ENCODE peak calls at places on chromosomes 11 and 22, in ten cellular contexts. M is AG04450; Z is RWPE1; U is GM12865; Y is stomach; V is ovary; T is NB4; N is CD4-positive, alpha-beta T cell; X is sigmoid colon; Q is cardiac fibroblast. L is an unnamed sample.

GRCh38 chr11:45333506-45333971 is 47.4 kb upstream of the SYT13 start:
- DNase-seq in M (no peak), Z (peak; percentile 34), U (peak; percentile 19), Y (peak; percentile 37), V (peak; percentile 72), T (peak; percentile 37), N (no peak), X (peak; percentile 85), Q (peak; percentile 86), L (no peak)

GRCh38 chr22:20793386-20794131 is 19.6 kb downstream of the SERPIND1 start:
- DNase-seq in M (no peak), Z (no peak), U (no peak), Y (no peak), V (no peak), T (no peak), N (no peak), X (no peak), Q (no peak), L (no peak)

GRCh38 chr22:23779083-23779482 is 6.4 kb downstream of the MMP11 start:
- DNase-seq in M (no peak), Z (no peak), U (no peak), Y (no peak), V (no peak), T (no peak), N (no peak), X (no peak), Q (no peak), L (no peak)

GRCh38 chr11:58394195-58394594 is 12.5 kb downstream of the OR5B3 start:
- DNase-seq in M (peak; percentile 53), Z (peak; percentile 63), U (no peak), Y (no peak), V (no peak), T (no peak), N (no peak), X (no peak), Q (peak; percentile 58), L (no peak)

GRCh38 chr11:34926101-34926830 is 9.8 kb downstream of the PDHX start:
- DNase-seq in M (no peak), Z (peak; percentile 6), U (peak; percentile 53), Y (no peak), V (no peak), T (peak; percentile 60), N (no peak), X (no peak), Q (peak; percentile 74), L (no peak)

GRCh38 chr11:118128310-118128709 is 24.3 kb downstream of the SCN4B start:
- DNase-seq in M (no peak), Z (no peak), U (no peak), Y (no peak), V (no peak), T (no peak), N (no peak), X (no peak), Q (no peak), L (no peak)

GRCh38 chr22:30843245-30843644 is 125.3 kb downstream of the MORC2 start:
- DNase-seq in M (no peak), Z (no peak), U (no peak), Y (peak; percentile 8), V (no peak), T (no peak), N (no peak), X (no peak), Q (no peak), L (no peak)

GRCh38 chr11:113839842-113840241 is 35.5 kb downstream of the USP28 start:
- DNase-seq in M (no peak), Z (no peak), U (peak; percentile 79), Y (no peak), V (no peak), T (no peak), N (no peak), X (no peak), Q (no peak), L (no peak)

GRCh38 chr11:94873910-94874575 is 99.3 kb downstream of the CWC15 start:
- DNase-seq in M (no peak), Z (no peak), U (no peak), Y (no peak), V (no peak), T (no peak), N (no peak), X (no peak), Q (peak; percentile 43), L (no peak)

GRCh38 chr22:45577746-45578523 is 75.3 kb downstream of the FBLN1 start:
- DNase-seq in M (peak; percentile 41), Z (peak; percentile 49), U (peak; percentile 80), Y (peak; percentile 84), V (peak; percentile 80), T (peak; percentile 96), N (peak; percentile 67), X (peak; percentile 89), Q (peak; percentile 83), L (peak; percentile 92)

GRCh38 chr11:36222755-36223635 is 66.2 kb downstream of the COMMD9 start:
- DNase-seq in M (no peak), Z (no peak), U (no peak), Y (no peak), V (no peak), T (no peak), N (no peak), X (no peak), Q (peak; percentile 20), L (no peak)

GRCh38 chr22:42358643-42359558 is 73.3 kb downstream of the NFAM1 start:
- DNase-seq in M (no peak), Z (no peak), U (no peak), Y (no peak), V (no peak), T (no peak), N (no peak), X (no peak), Q (no peak), L (no peak)

GRCh38 chr11:23765862-23766261 is 731.0 kb upstream of the LUZP2 start:
- DNase-seq in M (no peak), Z (no peak), U (no peak), Y (no peak), V (no peak), T (no peak), N (no peak), X (no peak), Q (peak; percentile 5), L (no peak)

GRCh38 chr11:119691701-119692546 is 37.1 kb downstream of the NECTIN1 start:
- DNase-seq in M (no peak), Z (peak; percentile 93), U (no peak), Y (no peak), V (no peak), T (no peak), N (no peak), X (no peak), Q (no peak), L (no peak)

GRCh38 chr11:119693253-119693815 is 35.7 kb downstream of the NECTIN1 start:
- DNase-seq in M (no peak), Z (no peak), U (no peak), Y (no peak), V (no peak), T (no peak), N (no peak), X (no peak), Q (no peak), L (no peak)

GRCh38 chr11:119692547-119692834 is 36.5 kb downstream of the NECTIN1 start:
- DNase-seq in M (no peak), Z (no peak), U (no peak), Y (no peak), V (no peak), T (no peak), N (no peak), X (no peak), Q (no peak), L (no peak)

GRCh38 chr11:119689318-119689717 is 39.7 kb downstream of the NECTIN1 start:
- DNase-seq in M (no peak), Z (no peak), U (no peak), Y (no peak), V (no peak), T (no peak), N (no peak), X (no peak), Q (no peak), L (no peak)

GRCh38 chr11:119691020-119691666 is 37.9 kb downstream of the NECTIN1 start:
- DNase-seq in M (no peak), Z (no peak), U (peak; percentile 39), Y (no peak), V (no peak), T (peak; percentile 90), N (no peak), X (no peak), Q (no peak), L (no peak)
- TF ChIP-seq CTCF in M (peak; percentile 15), Z (no peak), U (peak; percentile 24), Y (no peak), V (no peak), T (peak; percentile 51), N (no peak), X (no peak), Q (no peak), L (no peak)

DNA sequence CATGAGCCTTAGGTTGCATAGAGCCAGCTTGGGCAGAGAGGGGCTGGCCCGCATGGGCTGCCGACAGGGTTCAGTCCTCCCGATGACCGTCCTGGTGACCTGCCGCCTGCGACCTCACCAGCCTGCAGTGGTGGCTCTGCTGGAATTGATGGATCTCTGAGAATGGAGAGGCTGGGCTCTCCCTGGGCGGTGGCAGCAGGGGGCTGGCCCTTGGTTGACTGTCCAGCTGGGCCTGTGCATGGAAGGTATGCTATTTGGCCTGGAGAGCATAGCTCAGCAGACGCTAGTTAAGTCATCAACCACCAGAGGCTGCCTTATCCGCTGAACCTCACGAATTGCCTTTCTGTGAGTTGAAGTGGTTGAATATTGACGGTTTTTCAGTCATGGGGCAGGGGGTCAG is 19.7 kb downstream of the GRAMD4 start:
- DNase-seq in M (no peak), Z (no peak), U (no peak), Y (no peak), V (no peak), T (no peak), N (no peak), X (no peak), Q (no peak), L (no peak)
- TF ChIP-seq CTCF in M (no peak), Z (no peak), U (no peak), Y (no peak), V (no peak), T (no peak), N (no peak), X (no peak), Q (no peak), L (no peak)

GRCh38 chr11:81159900-81160299 is 1573.8 kb downstream of the FAM181B start:
- DNase-seq in M (no peak), Z (no peak), U (no peak), Y (no peak), V (no peak), T (no peak), N (no peak), X (no peak), Q (no peak), L (no peak)

DNA sequence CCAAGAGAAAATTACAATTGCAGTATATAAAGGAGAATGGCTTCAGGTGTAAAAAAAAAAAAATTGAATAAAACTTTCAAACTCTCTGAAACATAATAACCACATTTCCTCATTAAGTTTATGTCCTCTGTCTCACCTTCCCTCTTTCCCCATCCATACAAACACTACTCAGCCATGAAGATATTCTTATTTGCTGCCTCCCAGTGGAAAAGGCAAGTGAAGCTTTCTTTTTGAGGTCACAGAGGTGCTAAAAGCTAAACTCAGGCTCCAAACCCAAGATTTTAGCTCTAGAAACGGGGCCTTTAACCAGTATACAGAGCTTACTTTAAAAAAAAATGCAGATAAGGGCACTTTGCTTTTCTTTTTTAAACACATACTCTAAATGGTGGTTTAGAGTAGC is 1568.5 kb downstream of the FAM181B start:
- DNase-seq in M (no peak), Z (no peak), U (no peak), Y (no peak), V (no peak), T (peak; percentile 8), N (no peak), X (no peak), Q (no peak), L (no peak)
- TF ChIP-seq CTCF in M (no peak), Z (no peak), U (no peak), Y (no peak), V (no peak), T (no peak), N (no peak), X (no peak), Q (no peak), L (no peak)

GRCh38 chr11:12440565-12440964 is 63.2 kb downstream of the PARVA start:
- DNase-seq in M (no peak), Z (no peak), U (no peak), Y (no peak), V (no peak), T (no peak), N (no peak), X (no peak), Q (no peak), L (no peak)
- TF ChIP-seq CTCF in M (no peak), Z (no peak), U (no peak), Y (no peak), V (no peak), T (no peak), N (no peak), X (no peak), Q (no peak), L (no peak)